ENCODE peak calls at places on chromosome 4, in four cellular contexts. J is GOT3, Y is AML-193, E is GDM1. L is an unnamed sample.

GRCh38 chr4:74474345-74475099 is 29.6 kb downstream of the AREG start:
- DNase-seq in E (no peak), Y (no peak), J (no peak), L (no peak)

GRCh38 chr4:101420661-101421060 is 73.3 kb upstream of the PPP3CA start:
- DNase-seq in J (no peak), E (no peak), Y (no peak), L (no peak)

GRCh38 chr4:2337131-2337723 is 75.3 kb upstream of the MXD4 start:
- DNase-seq in Y (no peak), E (no peak), J (no peak), L (no peak)

GRCh38 chr4:1309261-1310010 is 19.7 kb downstream of the MAEA start:
- DNase-seq in J (peak; percentile 64), Y (no peak), E (no peak), L (peak; percentile 93)

GRCh38 chr4:1339489-1339888 is 7.5 kb upstream of the UVSSA start:
- DNase-seq in E (no peak), Y (no peak), J (no peak), L (no peak)

GRCh38 chr4:113292371-113293042 is 243.1 kb downstream of the ANK2 start:
- DNase-seq in J (no peak), E (no peak), Y (no peak), L (no peak)

GRCh38 chr4:18039113-18039512 is 17.6 kb upstream of the LCORL start:
- DNase-seq in Y (no peak), J (no peak), E (no peak), L (no peak)

GRCh38 chr4:82905205-82905604 is 4.7 kb downstream of the THAP9 start:
- DNase-seq in Y (peak; percentile 25), E (no peak), J (no peak), L (no peak)

GRCh38 chr4:152100378-152101201 is 339.8 kb upstream of the GATB start:
- DNase-seq in J (no peak), Y (no peak), E (no peak), L (no peak)

GRCh38 chr4:1538096-1538410 is 131.8 kb upstream of the NKX1-1 start:
- DNase-seq in J (no peak), E (no peak), Y (no peak), L (no peak)

GRCh38 chr4:82851902-82852750 is 38.8 kb downstream of the SEC31A start:
- DNase-seq in E (peak; percentile 48), Y (peak; percentile 51), J (no peak), L (no peak)

GRCh38 chr4:43132010-43132582 is 239.6 kb downstream of the GRXCR1 start:
- DNase-seq in E (peak; percentile 9), Y (peak; percentile 27), J (peak; percentile 9), L (peak; percentile 19)

GRCh38 chr4:141560056-141560455 is 76.3 kb upstream of the IL15 start:
- DNase-seq in Y (no peak), J (no peak), E (no peak), L (peak; percentile 8)

GRCh38 chr4:6324999-6325790 is 55.5 kb downstream of the WFS1 start:
- DNase-seq in Y (no peak), E (no peak), J (no peak), L (no peak)